ENCODE peak calls at places on chromosome 16, in seven cellular contexts. K is endothelial cell of umbilical vein, V is H1, E is GM12878, Z is HCT116, L is K562, C is HepG2. O is an unnamed sample.
A peak's percentile ranks its signal among the peaks of the same experiment; 100 is the strongest.

GRCh38 chr16:59635674-59636073 is 901.6 kb upstream of the GOT2 start:
- DNase-seq in K (peak; percentile 40), V (no peak), E (no peak), Z (no peak), L (no peak), C (no peak), O (no peak)

GRCh38 chr16:71769222-71769621 is 39.4 kb downstream of the AP1G1 start:
- DNase-seq in K (no peak), V (no peak), E (no peak), Z (no peak), L (no peak), C (no peak), O (no peak)

GRCh38 chr16:86225905-86226371 is 284.4 kb upstream of the FOXF1 start:
- DNase-seq in K (no peak), V (no peak), E (no peak), Z (no peak), L (no peak), C (no peak), O (no peak)

GRCh38 chr16:56191807-56192643 is 736 bp downstream of the GNAO1 start:
- DNase-seq in K (no peak), V (no peak), E (no peak), Z (no peak), L (no peak), C (no peak), O (peak; percentile 32)

GRCh38 chr16:12757546-12757945 is 46.1 kb downstream of the CPPED1 start:
- DNase-seq in K (peak; percentile 6), V (no peak), E (no peak), Z (no peak), L (no peak), C (no peak), O (no peak)

GRCh38 chr16:53156516-53156915 is 101.7 kb downstream of the CHD9 start:
- DNase-seq in K (no peak), V (no peak), E (no peak), Z (no peak), L (no peak), C (no peak), O (no peak)

GRCh38 chr16:3035289-3035971 is 1.3 kb downstream of the BICDL2 start:
- DNase-seq in K (no peak), V (no peak), E (no peak), Z (no peak), L (no peak), C (no peak), O (no peak)

GRCh38 chr16:11211061-11211976 is 44.7 kb downstream of the SOCS1 start:
- DNase-seq in K (no peak), V (no peak), E (no peak), Z (no peak), L (no peak), C (peak; percentile 33), O (no peak)

GRCh38 chr16:65069766-65070165 is 52.1 kb downstream of the CDH11 start:
- DNase-seq in K (no peak), V (no peak), E (no peak), Z (no peak), L (no peak), C (no peak), O (no peak)

GRCh38 chr16:79076039-79076767 is 524.3 kb downstream of the MAF start:
- DNase-seq in K (no peak), V (no peak), E (no peak), Z (no peak), L (no peak), C (no peak), O (no peak)

GRCh38 chr16:31078597-31079341 is 4.5 kb downstream of the ZNF646 start:
- DNase-seq in K (no peak), V (no peak), E (no peak), Z (no peak), L (no peak), C (no peak), O (no peak)

GRCh38 chr16:86396318-86396882 is 113.9 kb upstream of the FOXF1 start:
- DNase-seq in K (no peak), V (no peak), E (no peak), Z (no peak), L (no peak), C (no peak), O (no peak)

GRCh38 chr16:69522732-69523404 is 42.9 kb upstream of the NFAT5 start:
- DNase-seq in K (no peak), V (no peak), E (no peak), Z (peak; percentile 90), L (peak; percentile 67), C (peak; percentile 45), O (peak; percentile 62)

GRCh38 chr16:10521681-10522274 is 58.6 kb downstream of the EMP2 start:
- DNase-seq in K (peak; percentile 49), V (no peak), E (no peak), Z (peak; percentile 42), L (peak; percentile 62), C (peak; percentile 79), O (peak; percentile 83)

GRCh38 chr16:58717994-58718393 is 16.1 kb downstream of the GOT2 start:
- DNase-seq in K (no peak), V (no peak), E (no peak), Z (no peak), L (no peak), C (no peak), O (no peak)

DNA sequence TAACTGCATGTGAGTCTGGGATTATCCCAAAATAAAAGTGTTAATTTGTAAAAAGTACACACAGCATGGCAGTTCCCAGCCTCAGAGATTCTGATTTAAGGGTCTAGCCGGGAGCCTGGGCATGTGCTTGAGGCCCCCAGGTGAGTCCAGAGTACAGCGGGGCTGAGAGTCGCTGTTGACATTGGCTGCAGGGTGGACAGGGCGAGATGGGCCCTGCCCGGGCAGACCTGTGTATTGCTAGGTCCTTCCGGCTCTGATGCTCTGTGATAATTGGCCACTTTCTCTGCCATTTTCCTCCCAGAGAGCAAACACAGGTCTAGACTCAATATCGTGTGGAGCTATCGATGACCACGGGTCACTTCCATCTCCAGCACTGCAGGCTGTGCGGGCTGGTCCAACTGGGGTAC is 73.6 kb downstream of the ABCC6 start:
- DNase-seq in K (no peak), V (no peak), E (no peak), Z (no peak), L (no peak), C (peak; percentile 76), O (no peak)
- H2AFZ ChIP-seq in K (no peak overlapping the region), V (no peak overlapping the region), E (no peak overlapping the region), Z (no peak overlapping the region), L (no peak overlapping the region), C (no peak overlapping the region), O (no peak overlapping the region)

GRCh38 chr16:66714062-66714461 is 17.5 kb upstream of the CMTM4 start:
- DNase-seq in K (no peak), V (no peak), E (no peak), Z (no peak), L (no peak), C (no peak), O (no peak)

GRCh38 chr16:66717776-66718175 is 21.2 kb upstream of the CMTM4 start:
- DNase-seq in K (no peak), V (no peak), E (no peak), Z (no peak), L (no peak), C (no peak), O (no peak)

GRCh38 chr16:66719246-66719645 is 22.7 kb upstream of the CMTM4 start:
- DNase-seq in K (no peak), V (no peak), E (no peak), Z (no peak), L (no peak), C (no peak), O (no peak)

GRCh38 chr16:66714659-66715307 is 18.2 kb upstream of the CMTM4 start:
- DNase-seq in K (no peak), V (no peak), E (no peak), Z (no peak), L (no peak), C (no peak), O (no peak)

GRCh38 chr16:66717112-66717675 is 20.7 kb upstream of the CMTM4 start:
- DNase-seq in K (peak; percentile 16), V (no peak), E (no peak), Z (no peak), L (peak; percentile 69), C (peak; percentile 64), O (peak; percentile 80)
- TF ChIP-seq POLR2AphosphoS5 in K (peak; percentile 45), V (no peak), E (no peak), Z (no peak), L (peak; percentile 26), C (no peak), O (peak; percentile 34)

DNA sequence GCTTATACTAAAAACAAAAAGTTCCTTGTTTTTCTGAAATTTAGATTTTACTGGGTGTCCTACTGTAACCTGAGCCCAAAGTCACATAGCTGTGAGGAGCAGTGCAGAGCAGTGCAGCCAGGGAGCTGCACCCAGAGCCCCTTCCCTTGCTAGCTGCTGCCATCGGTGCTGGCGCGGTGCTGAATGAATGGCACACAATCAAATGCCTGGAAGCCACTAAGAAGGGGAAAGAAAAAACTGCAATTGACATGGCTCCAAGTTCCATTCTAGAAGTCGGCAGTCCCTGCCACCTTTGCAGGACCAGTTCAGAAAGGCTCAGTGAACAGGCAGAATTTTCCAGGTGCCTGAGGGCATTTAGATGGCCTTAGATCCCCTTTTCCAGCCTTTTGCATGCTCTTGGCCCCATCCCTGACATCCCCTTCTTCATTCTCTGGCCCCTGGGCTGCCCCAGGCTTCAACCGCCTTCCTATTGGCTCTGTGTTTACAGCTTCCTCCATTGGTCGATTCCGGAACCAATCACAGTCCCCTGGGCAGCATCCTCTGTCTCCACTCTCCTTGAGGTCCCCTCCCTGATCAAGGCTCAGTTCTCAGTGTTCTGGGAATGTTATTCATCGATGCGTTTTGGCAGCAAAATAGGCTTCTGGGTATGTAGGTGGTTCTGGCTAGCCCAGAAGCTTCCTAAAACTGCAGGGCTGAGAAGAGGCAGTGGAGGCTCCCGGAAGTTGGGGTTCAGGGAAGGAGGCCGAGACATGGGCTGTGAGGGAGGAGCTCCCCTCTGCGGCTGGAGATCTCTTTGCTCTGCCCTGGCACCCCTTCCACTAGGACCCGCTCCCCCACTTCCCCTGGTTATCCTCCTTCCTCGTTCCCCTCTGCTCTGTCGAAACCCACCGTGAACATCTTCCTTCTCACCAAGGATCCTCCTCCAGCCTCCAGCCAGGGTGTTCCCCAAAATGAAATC is 37.9 kb downstream of the ATP2C2 start:
- DNase-seq in K (no peak), V (no peak), E (no peak), Z (no peak), L (peak; percentile 56), C (no peak), O (peak; percentile 30)
- TF ChIP-seq EZH2 in K (no peak), V (no peak), E (no peak), Z (no peak), L (peak; percentile 63), C (no peak), O (no peak)

DNA sequence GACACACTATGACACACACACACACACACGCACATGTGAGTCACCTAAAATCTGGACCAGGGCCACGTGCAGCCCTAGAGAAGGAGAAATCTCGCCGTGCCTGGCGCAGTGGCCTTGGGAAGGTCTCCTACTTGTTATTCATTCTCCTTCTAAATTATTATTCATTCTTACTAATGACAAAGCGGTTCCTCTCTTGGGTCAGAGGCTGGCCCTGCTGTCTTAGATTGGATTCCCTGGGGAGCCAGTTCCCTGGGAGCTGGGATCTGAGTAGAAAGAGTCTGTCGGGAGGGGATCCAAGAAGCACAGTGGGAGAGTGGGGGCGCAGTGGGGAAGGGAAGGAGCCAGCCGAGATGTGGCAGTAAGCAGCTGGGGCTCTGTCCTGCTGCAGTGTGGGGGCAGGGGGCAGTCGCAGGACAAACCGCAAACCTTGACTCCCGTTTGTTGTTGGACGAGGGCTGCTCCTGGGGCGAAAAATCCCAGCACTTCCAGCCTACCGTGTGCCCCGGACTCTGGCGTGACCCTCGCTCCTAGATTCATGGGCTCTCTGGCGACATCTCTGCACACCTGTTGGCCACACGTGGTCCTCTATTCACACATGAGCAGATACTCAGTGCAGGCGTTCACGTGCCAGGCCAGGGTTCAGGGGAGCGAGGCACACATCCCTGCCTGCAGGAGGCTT is 18.7 kb upstream of the JPH3 start:
- DNase-seq in K (peak; percentile 35), V (no peak), E (no peak), Z (no peak), L (no peak), C (no peak), O (peak; percentile 50)
- H2AFZ ChIP-seq in K (no peak overlapping the region), V (no peak overlapping the region), E (no peak overlapping the region), Z (no peak overlapping the region), L (no peak overlapping the region), C (no peak overlapping the region), O (peak overlapping the region; percentile 80)

O was measured in GM23338.